ENCODE peak calls at places on chromosomes 2 and 18, in six cellular contexts. K, Q, J, E, M and G are unnamed samples.

GRCh38 chr2:88658318-88658717 is 31.1 kb upstream of the EIF2AK3 start:
- DNase-seq in M (peak; percentile 84), Q (no peak), K (no peak), E (peak; percentile 68), J (no peak), G (no peak)

GRCh38 chr2:165621086-165621560 is 151.6 kb downstream of the CSRNP3 start:
- DNase-seq in Q (no peak), J (no peak), E (peak; percentile 33), K (no peak), M (peak; percentile 49), G (no peak)

GRCh38 chr2:26646986-26647672 is 6.0 kb upstream of the CIB4 start:
- DNase-seq in M (no peak), K (peak; percentile 49), J (no peak), E (no peak), Q (no peak), G (no peak)

GRCh38 chr2:64586883-64587481 is 62.9 kb downstream of the AFTPH start:
- DNase-seq in E (peak; percentile 74), K (no peak), M (peak; percentile 80), Q (peak; percentile 36), J (peak; percentile 46), G (peak; percentile 23)

GRCh38 chr2:70140978-70141753 is 49.7 kb downstream of the C2orf42 start:
- DNase-seq in Q (peak; percentile 68), K (no peak), J (peak; percentile 48), M (peak; percentile 53), E (peak; percentile 37), G (peak; percentile 66)

GRCh38 chr18:376307-376706 is 108.5 kb upstream of the THOC1 start:
- DNase-seq in J (no peak), E (no peak), M (no peak), K (no peak), Q (no peak), G (no peak)

GRCh38 chr2:46873632-46874068 is 42.0 kb downstream of the MCFD2 start:
- DNase-seq in J (peak; percentile 89), K (peak; percentile 71), Q (no peak), E (peak; percentile 95), M (peak; percentile 98), G (no peak)

GRCh38 chr18:32308493-32309120 is 118.8 kb downstream of the MEP1B start:
- DNase-seq in K (no peak), M (peak; percentile 85), J (peak; percentile 84), Q (no peak), E (peak; percentile 82), G (no peak)

GRCh38 chr2:177883177-177883576 is 189.4 kb downstream of the PDE11A start:
- DNase-seq in E (no peak), J (no peak), K (no peak), Q (no peak), M (no peak), G (no peak)

GRCh38 chr18:9233771-9234440 is 97.3 kb downstream of the ANKRD12 start:
- DNase-seq in M (no peak), E (no peak), J (no peak), K (no peak), Q (no peak), G (no peak)

GRCh38 chr2:23532311-23533013 is 147.5 kb downstream of the KLHL29 start:
- DNase-seq in J (no peak), K (no peak), Q (peak; percentile 57), E (no peak), M (no peak), G (peak; percentile 75)

GRCh38 chr2:158487419-158487818 is 30.7 kb downstream of the PKP4 start:
- DNase-seq in J (peak; percentile 79), M (peak; percentile 74), Q (no peak), K (no peak), E (peak; percentile 91), G (no peak)

GRCh38 chr2:178873912-178874311 is 66.7 kb upstream of the TTN start:
- DNase-seq in M (no peak), K (no peak), E (no peak), Q (no peak), J (no peak), G (no peak)

GRCh38 chr2:46284812-46285211 is 12.4 kb upstream of the EPAS1 start:
- DNase-seq in E (no peak), J (no peak), Q (no peak), K (no peak), M (no peak), G (no peak)

GRCh38 chr18:74342416-74343043 is 26.9 kb downstream of the C18orf63 start:
- DNase-seq in Q (peak; percentile 48), M (peak; percentile 73), J (peak; percentile 51), K (peak; percentile 27), E (peak; percentile 85), G (peak; percentile 52)

GRCh38 chr2:40283111-40283909 is 168.6 kb downstream of the SLC8A1 start:
- DNase-seq in M (no peak), J (no peak), Q (no peak), E (no peak), K (no peak), G (no peak)

GRCh38 chr2:15615310-15615920 is 23.7 kb downstream of the DDX1 start:
- DNase-seq in E (no peak), J (no peak), M (no peak), Q (no peak), K (no peak), G (no peak)

GRCh38 chr18:57801379-57802165 is 1.5 kb downstream of the ATP8B1 start:
- DNase-seq in M (peak; percentile 60), Q (no peak), E (no peak), J (no peak), K (no peak), G (no peak)

GRCh38 chr18:57803119-57803969 is at the start of gene ATP8B1:
- DNase-seq in K (no peak), J (peak; percentile 79), E (peak; percentile 74), M (peak; percentile 81), Q (no peak), G (no peak)

GRCh38 chr18:57802869-57803118 is 321 bp downstream of the ATP8B1 start:
- DNase-seq in E (no peak), K (no peak), J (no peak), M (no peak), Q (no peak), G (no peak)

GRCh38 chr18:57805117-57805516 is 2.0 kb upstream of the ATP8B1 start:
- DNase-seq in J (no peak), M (no peak), Q (no peak), E (no peak), K (no peak), G (no peak)

DNA sequence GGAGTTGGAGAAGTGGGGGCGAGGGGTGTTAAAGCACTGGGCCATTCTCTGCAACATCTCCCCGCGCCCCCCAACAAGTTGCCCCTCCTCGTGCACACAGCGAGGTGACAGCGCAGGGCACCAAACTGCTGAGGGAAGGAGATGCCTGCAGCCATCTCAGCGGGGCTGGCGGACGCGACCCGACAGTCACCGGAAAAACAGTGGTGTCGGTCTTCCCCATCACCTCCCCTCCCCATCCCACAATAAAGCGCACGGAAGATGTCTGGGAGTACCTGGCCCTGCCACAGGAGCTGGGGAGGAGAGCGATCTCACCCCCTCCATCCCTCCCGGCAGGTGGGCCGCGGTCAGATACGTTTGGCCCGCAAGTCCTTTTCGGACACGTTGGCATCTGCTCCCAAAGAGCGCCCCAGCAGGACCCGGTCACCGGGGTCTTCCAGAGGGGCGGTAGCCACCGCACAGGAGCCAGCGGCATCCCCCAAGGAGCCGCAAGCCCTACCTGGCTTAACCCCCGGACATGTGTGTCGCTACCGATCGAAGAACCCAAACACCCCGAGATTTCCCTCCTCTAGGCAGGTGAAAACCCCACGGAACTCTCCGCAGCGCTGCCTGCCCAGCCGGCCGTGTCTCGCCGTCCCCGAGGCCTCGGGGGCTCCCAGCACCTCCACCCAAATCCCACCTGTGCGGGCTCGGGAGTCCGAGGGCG is 798 bp downstream of the ATP8B1 start:
- DNase-seq in Q (no peak), M (no peak), J (no peak), K (no peak), E (no peak), G (peak; percentile 29)
- H3K4me3 ChIP-seq in Q (no peak overlapping the region), M (peak overlapping the region; percentile 98), J (peak overlapping the region; percentile 75), K (peak overlapping the region; percentile 46), E (peak overlapping the region; percentile 99), G (peak overlapping the region; percentile 11)

GRCh38 chr2:104888489-104889245 is 34.8 kb downstream of the POU3F3 start:
- DNase-seq in K (no peak), M (no peak), Q (no peak), J (no peak), E (no peak), G (peak; percentile 26)

GRCh38 chr2:104890092-104890393 is 36.1 kb downstream of the POU3F3 start:
- DNase-seq in Q (no peak), K (no peak), M (no peak), J (no peak), E (no peak), G (no peak)

GRCh38 chr2:104890670-104891069 is 36.8 kb downstream of the POU3F3 start:
- DNase-seq in Q (no peak), K (no peak), J (no peak), M (no peak), E (no peak), G (no peak)

GRCh38 chr2:104891145-104891544 is 37.2 kb downstream of the POU3F3 start:
- DNase-seq in Q (no peak), M (no peak), J (no peak), E (no peak), K (no peak), G (no peak)

GRCh38 chr2:104889261-104890091 is 35.6 kb downstream of the POU3F3 start:
- DNase-seq in J (no peak), Q (no peak), E (no peak), M (no peak), K (no peak), G (no peak)
- H3K4me3 ChIP-seq in J (no peak overlapping the region), Q (no peak overlapping the region), E (no peak overlapping the region), M (no peak overlapping the region), K (no peak overlapping the region), G (no peak overlapping the region)

GRCh38 chr2:72148391-72148974 is 821 bp upstream of the CYP26B1 start:
- DNase-seq in Q (no peak), M (peak; percentile 52), E (no peak), J (no peak), K (no peak), G (no peak)
- H3K4me3 ChIP-seq in Q (no peak overlapping the region), M (peak overlapping the region; percentile 71), E (peak overlapping the region; percentile 37), J (peak overlapping the region; percentile 35), K (peak overlapping the region; percentile 34), G (peak overlapping the region; percentile 16)

GRCh38 chr18:48853588-48853987 is 97.2 kb downstream of the SMAD7 start:
- DNase-seq in K (no peak), J (no peak), E (no peak), M (no peak), Q (no peak), G (no peak)

GRCh38 chr18:48851563-48851962 is 99.2 kb downstream of the SMAD7 start:
- DNase-seq in Q (no peak), K (no peak), J (no peak), E (no peak), M (no peak), G (no peak)

GRCh38 chr18:48852792-48853191 is 98.0 kb downstream of the SMAD7 start:
- DNase-seq in E (no peak), J (no peak), K (no peak), M (no peak), Q (peak; percentile 26), G (peak; percentile 31)

GRCh38 chr18:48850891-48851302 is 99.9 kb downstream of the SMAD7 start:
- DNase-seq in Q (no peak), M (no peak), E (peak; percentile 57), J (no peak), K (no peak), G (no peak)

GRCh38 chr18:48852292-48852691 is 98.5 kb downstream of the SMAD7 start:
- DNase-seq in M (peak; percentile 40), K (no peak), E (no peak), Q (no peak), J (no peak), G (no peak)
- H3K4me3 ChIP-seq in M (no peak overlapping the region), K (no peak overlapping the region), E (no peak overlapping the region), Q (no peak overlapping the region), J (no peak overlapping the region), G (no peak overlapping the region)

GRCh38 chr2:74201196-74201595 is 2.8 kb downstream of the MTHFD2 start:
- DNase-seq in Q (no peak), M (no peak), J (no peak), E (no peak), K (no peak), G (no peak)
- H3K4me3 ChIP-seq in Q (no peak overlapping the region), M (peak overlapping the region; percentile 98), J (no peak overlapping the region), E (no peak overlapping the region), K (no peak overlapping the region), G (no peak overlapping the region)